ENCODE peak calls at places on chromosomes 6 and 20, in six cellular contexts. Q is stimulated activated CD8-positive, alpha-beta memory T cell treated with anti-CD3 and anti-CD28 coated beads, Interleukin-2, amount 100 ng/mL, for 1 hour; G is NCI-H1092; X is fibroblast of the conjunctiva; F is astrocyte of the spinal cord; I is sciatic nerve. K is an unnamed sample.

GRCh38 chr20:61569836-61570235 is 317.8 kb downstream of the CDH4 start:
- DNase-seq in Q (no peak), G (no peak), X (no peak), F (no peak), I (no peak), K (peak)

GRCh38 chr20:59583428-59584277 is 20.7 kb upstream of the PHACTR3 start:
- DNase-seq in Q (no peak), G (no peak), X (no peak), F (no peak), I (peak), K (no peak)

GRCh38 chr20:46558511-46558959 is 8.1 kb upstream of the OCSTAMP start:
- DNase-seq in Q (no peak), G (no peak), X (peak), F (peak), I (no peak), K (no peak)

GRCh38 chr6:52157301-52157930 is 28.8 kb upstream of the IL17A start:
- DNase-seq in Q (no peak), G (no peak), X (no peak), F (peak), I (no peak), K (no peak)

GRCh38 chr6:139235666-139236065 is 56.1 kb downstream of the TXLNB start:
- DNase-seq in Q (no peak), G (no peak), X (no peak), F (no peak), I (no peak), K (no peak)

GRCh38 chr20:38191654-38192053 is 26.6 kb upstream of the TGM2 start:
- DNase-seq in Q (no peak), G (no peak), X (no peak), F (no peak), I (no peak), K (no peak)

GRCh38 chr20:36676701-36677421 is 30.9 kb upstream of the SLA2 start:
- DNase-seq in Q (no peak), G (no peak), X (no peak), F (no peak), I (no peak), K (no peak)

GRCh38 chr20:35120012-35120701 is 27.0 kb downstream of the EDEM2 start:
- DNase-seq in Q (no peak), G (no peak), X (no peak), F (peak), I (no peak), K (no peak)

GRCh38 chr6:150928882-150929281 is 63.4 kb downstream of the MTHFD1L start:
- DNase-seq in Q (no peak), G (no peak), X (no peak), F (no peak), I (no peak), K (no peak)

GRCh38 chr6:144675231-144675861 is 390.2 kb downstream of the UTRN start:
- DNase-seq in Q (no peak), G (no peak), X (no peak), F (peak), I (no peak), K (no peak)

GRCh38 chr20:62501801-62502495 is 26.2 kb upstream of the GATA5 start:
- DNase-seq in Q (peak), G (no peak), X (peak), F (peak), I (no peak), K (no peak)

GRCh38 chr6:130771741-130772140 is 55.5 kb upstream of the SMLR1 start:
- DNase-seq in Q (no peak), G (no peak), X (no peak), F (no peak), I (no peak), K (no peak)

GRCh38 chr6:166556336-166556735 is 30.1 kb downstream of the RAMACL start:
- DNase-seq in Q (no peak), G (no peak), X (no peak), F (no peak), I (no peak), K (no peak)

GRCh38 chr6:96811136-96811535 is 26.1 kb downstream of the GPR63 start:
- DNase-seq in Q (no peak), G (no peak), X (no peak), F (no peak), I (no peak), K (no peak)